ENCODE peak calls at places on chromosome 1, in five cellular contexts. One of them, this sample, is unnamed.
A peak's percentile ranks its signal among the peaks of the same experiment; 100 is the strongest.

GRCh38 chr1:51281807-51282206 is 45.7 kb downstream of the RNF11 start:
- DNase-seq in fibroblast of lung: no peak
- DNase-seq in H1: no peak
- DNase-seq in heart right ventricle: no peak
- DNase-seq in SJCRH30: no peak
- DNase-seq in this sample: no peak

GRCh38 chr1:67031121-67031520 is 22.8 kb downstream of the SLC35D1 start:
- DNase-seq in fibroblast of lung: peak; percentile 63
- DNase-seq in H1: no peak
- DNase-seq in heart right ventricle: no peak
- DNase-seq in SJCRH30: no peak
- DNase-seq in this sample: no peak

GRCh38 chr1:219373616-219373935 is 199.9 kb downstream of the LYPLAL1 start:
- DNase-seq in fibroblast of lung: peak; percentile 24
- DNase-seq in H1: no peak
- DNase-seq in heart right ventricle: no peak
- DNase-seq in SJCRH30: no peak
- DNase-seq in this sample: no peak

GRCh38 chr1:53619811-53620619 is 118.9 kb downstream of the GLIS1 start:
- DNase-seq in fibroblast of lung: peak; percentile 42
- DNase-seq in H1: no peak
- DNase-seq in heart right ventricle: no peak
- DNase-seq in SJCRH30: no peak
- DNase-seq in this sample: no peak

GRCh38 chr1:11858158-11858557 is 587 bp downstream of the NPPB start:
- DNase-seq in fibroblast of lung: no peak
- DNase-seq in H1: no peak
- DNase-seq in heart right ventricle: no peak
- DNase-seq in SJCRH30: no peak
- DNase-seq in this sample: no peak

GRCh38 chr1:75587692-75588091 is 23.2 kb downstream of the SLC44A5 start:
- DNase-seq in fibroblast of lung: no peak
- DNase-seq in H1: no peak
- DNase-seq in heart right ventricle: no peak
- DNase-seq in SJCRH30: no peak
- DNase-seq in this sample: no peak

GRCh38 chr1:216559359-216559758 is 136.1 kb upstream of the USH2A start:
- DNase-seq in fibroblast of lung: no peak
- DNase-seq in H1: no peak
- DNase-seq in heart right ventricle: no peak
- DNase-seq in SJCRH30: no peak
- DNase-seq in this sample: no peak

GRCh38 chr1:23210963-23211362 is 6.3 kb downstream of the HTR1D start:
- DNase-seq in fibroblast of lung: no peak
- DNase-seq in H1: no peak
- DNase-seq in heart right ventricle: no peak
- DNase-seq in SJCRH30: no peak
- DNase-seq in this sample: no peak

GRCh38 chr1:165897326-165898303 is 70.2 kb downstream of the UCK2 start:
- DNase-seq in fibroblast of lung: peak; percentile 34
- DNase-seq in H1: no peak
- DNase-seq in heart right ventricle: no peak
- DNase-seq in SJCRH30: no peak
- DNase-seq in this sample: no peak

GRCh38 chr1:82921759-82922158 is 1077.2 kb downstream of the TTLL7 start:
- DNase-seq in fibroblast of lung: no peak
- DNase-seq in H1: no peak
- DNase-seq in heart right ventricle: no peak
- DNase-seq in SJCRH30: no peak
- DNase-seq in this sample: no peak

GRCh38 chr1:82920418-82921248 is 1078.3 kb downstream of the TTLL7 start:
- DNase-seq in fibroblast of lung: peak; percentile 21
- DNase-seq in H1: no peak
- DNase-seq in heart right ventricle: no peak
- DNase-seq in SJCRH30: no peak
- DNase-seq in this sample: no peak

GRCh38 chr1:82923957-82924356 is 1075.0 kb downstream of the TTLL7 start:
- DNase-seq in fibroblast of lung: no peak
- DNase-seq in H1: no peak
- DNase-seq in heart right ventricle: no peak
- DNase-seq in SJCRH30: no peak
- DNase-seq in this sample: no peak

GRCh38 chr1:82919828-82920227 is 1079.1 kb downstream of the TTLL7 start:
- DNase-seq in fibroblast of lung: no peak
- DNase-seq in H1: no peak
- DNase-seq in heart right ventricle: no peak
- DNase-seq in SJCRH30: no peak
- DNase-seq in this sample: no peak
- H3K9me3 ChIP-seq in fibroblast of lung: no peaks in the 10 kb centered on the region
- H3K9me3 ChIP-seq in H1: no peaks in the 10 kb centered on the region
- H3K9me3 ChIP-seq in heart right ventricle: no peaks in the 10 kb centered on the region
- H3K9me3 ChIP-seq in SJCRH30: no peaks in the 10 kb centered on the region
- H3K9me3 ChIP-seq in this sample: no peaks in the 10 kb centered on the region

GRCh38 chr1:150612014-150612345 is 17.4 kb downstream of the ENSA start:
- DNase-seq in fibroblast of lung: no peak
- DNase-seq in H1: no peak
- DNase-seq in heart right ventricle: no peak
- DNase-seq in SJCRH30: no peak
- DNase-seq in this sample: no peak
- H3K4me3 ChIP-seq in fibroblast of lung: no peak overlapping the region
- H3K4me3 ChIP-seq in H1: no peak overlapping the region
- H3K4me3 ChIP-seq in heart right ventricle: peak overlapping the region; percentile 10
- H3K4me3 ChIP-seq in SJCRH30: no peak overlapping the region
- H3K4me3 ChIP-seq in this sample: no peak overlapping the region

DNA sequence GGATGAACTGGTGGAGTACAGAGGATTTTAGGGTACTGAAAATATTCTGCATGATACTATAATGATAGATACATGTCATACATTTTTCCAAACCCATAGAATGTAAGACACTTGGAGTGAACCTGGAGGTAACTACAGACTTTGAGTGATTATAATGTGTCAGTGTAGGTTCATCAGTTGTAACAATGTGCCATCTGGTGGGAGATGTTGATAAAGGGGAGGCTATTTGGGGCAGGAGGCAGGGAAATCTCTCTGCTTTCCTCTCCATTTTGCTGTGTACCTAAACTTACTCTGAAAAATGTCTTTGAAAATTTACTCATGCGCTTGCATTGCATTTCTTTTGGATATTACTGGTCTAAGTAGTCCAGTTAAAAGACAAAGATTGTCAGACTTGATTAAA is 35.2 kb downstream of the PTBP2 start:
- DNase-seq in fibroblast of lung: no peak
- DNase-seq in H1: no peak
- DNase-seq in heart right ventricle: no peak
- DNase-seq in SJCRH30: no peak
- DNase-seq in this sample: no peak
- H3K9me3 ChIP-seq in fibroblast of lung: no peaks in the 10 kb centered on the region
- H3K9me3 ChIP-seq in H1: peaks cover 28% of the 10 kb centered on the region
- H3K9me3 ChIP-seq in heart right ventricle: no peaks in the 10 kb centered on the region
- H3K9me3 ChIP-seq in SJCRH30: peaks cover 8% of the 10 kb centered on the region
- H3K9me3 ChIP-seq in this sample: no peaks in the 10 kb centered on the region

GRCh38 chr1:205444931-205445652 is 10.8 kb downstream of the BLACAT1 start:
- DNase-seq in fibroblast of lung: peak; percentile 48
- DNase-seq in H1: peak; percentile 77
- DNase-seq in heart right ventricle: peak; percentile 45
- DNase-seq in SJCRH30: peak; percentile 99
- DNase-seq in this sample: no peak
- H3K4me3 ChIP-seq in fibroblast of lung: no peak overlapping the region
- H3K4me3 ChIP-seq in H1: no peak overlapping the region
- H3K4me3 ChIP-seq in heart right ventricle: no peak overlapping the region
- H3K4me3 ChIP-seq in SJCRH30: peak overlapping the region; percentile 22
- H3K4me3 ChIP-seq in this sample: peak overlapping the region; percentile 33

GRCh38 chr1:248194117-248194516 is 2.9 kb upstream of the OR2M3 start:
- DNase-seq in fibroblast of lung: no peak
- DNase-seq in H1: no peak
- DNase-seq in heart right ventricle: no peak
- DNase-seq in SJCRH30: no peak
- DNase-seq in this sample: no peak

DNA sequence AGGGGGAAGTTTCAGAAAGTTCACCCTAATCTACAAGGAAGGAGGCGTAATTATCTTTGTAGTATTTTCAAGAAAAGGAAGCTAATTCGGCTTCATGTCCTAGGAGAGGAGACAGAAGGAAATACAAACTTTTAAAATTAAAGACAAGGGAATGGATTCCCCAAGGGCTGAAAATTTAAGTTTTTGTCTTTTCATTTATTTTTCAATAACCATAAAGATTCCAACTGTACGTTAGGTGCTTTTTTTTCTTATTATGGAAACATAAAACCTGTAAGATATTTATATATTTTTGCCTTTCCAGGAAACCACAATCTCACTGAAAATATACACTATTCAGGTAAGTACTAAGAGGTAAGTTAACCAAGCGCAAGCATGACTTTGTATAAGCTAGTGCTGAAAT is at the start of gene OR2M3:
- DNase-seq in fibroblast of lung: no peak
- DNase-seq in H1: no peak
- DNase-seq in heart right ventricle: no peak
- DNase-seq in SJCRH30: no peak
- DNase-seq in this sample: no peak
- H3K9me3 ChIP-seq in fibroblast of lung: no peaks in the 10 kb centered on the region
- H3K9me3 ChIP-seq in H1: peaks cover 35% of the 10 kb centered on the region
- H3K9me3 ChIP-seq in heart right ventricle: no peaks in the 10 kb centered on the region
- H3K9me3 ChIP-seq in SJCRH30: no peaks in the 10 kb centered on the region
- H3K9me3 ChIP-seq in this sample: peaks cover 35% of the 10 kb centered on the region

DNA sequence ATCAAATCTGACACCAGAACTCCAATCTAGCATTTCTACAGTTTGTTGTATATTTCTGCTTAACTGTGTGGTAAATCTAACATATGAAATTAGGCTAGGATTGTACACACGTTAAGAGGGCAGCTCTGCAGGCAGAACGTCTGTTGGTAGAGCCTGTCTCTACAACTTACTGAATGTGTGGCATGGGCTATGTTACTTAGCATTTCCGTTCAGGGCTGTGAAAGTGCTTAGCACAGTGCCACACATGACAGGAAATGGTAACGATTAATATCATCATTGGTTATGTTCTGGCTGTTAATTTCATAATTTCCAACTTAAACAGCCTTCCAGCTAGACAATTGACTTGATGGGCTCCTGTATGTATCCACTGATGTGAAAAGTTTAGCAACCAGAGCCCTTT is 9.6 kb upstream of the C8B start:
- DNase-seq in fibroblast of lung: no peak
- DNase-seq in H1: no peak
- DNase-seq in heart right ventricle: no peak
- DNase-seq in SJCRH30: no peak
- DNase-seq in this sample: no peak
- H3K4me3 ChIP-seq in fibroblast of lung: no peak overlapping the region
- H3K4me3 ChIP-seq in H1: no peak overlapping the region
- H3K4me3 ChIP-seq in heart right ventricle: no peak overlapping the region
- H3K4me3 ChIP-seq in SJCRH30: no peak overlapping the region
- H3K4me3 ChIP-seq in this sample: no peak overlapping the region

DNA sequence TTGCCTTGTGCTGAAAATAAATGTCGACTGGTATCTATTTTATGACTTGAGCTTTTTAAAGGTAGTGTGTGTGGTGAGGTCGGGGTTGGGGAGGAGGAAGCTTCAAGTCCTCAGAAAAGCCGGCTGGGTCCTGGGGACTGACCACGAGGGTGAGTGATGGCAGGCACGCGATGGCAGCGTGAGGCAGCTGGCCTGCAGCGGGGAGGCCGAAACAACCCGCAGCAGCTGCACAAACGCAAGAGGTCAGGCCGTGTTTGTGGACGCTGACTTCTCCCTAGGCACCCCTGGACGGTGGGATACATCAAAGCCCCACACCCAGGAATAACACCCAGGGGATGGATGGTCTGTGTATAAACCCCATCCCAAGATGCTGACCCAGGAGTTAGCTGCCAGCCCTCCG is 51.4 kb downstream of the ZBTB18 start:
- DNase-seq in fibroblast of lung: no peak
- DNase-seq in H1: no peak
- DNase-seq in heart right ventricle: no peak
- DNase-seq in SJCRH30: peak; percentile 73
- DNase-seq in this sample: no peak
- H3K9me3 ChIP-seq in fibroblast of lung: no peaks in the 10 kb centered on the region
- H3K9me3 ChIP-seq in H1: no peaks in the 10 kb centered on the region
- H3K9me3 ChIP-seq in heart right ventricle: no peaks in the 10 kb centered on the region
- H3K9me3 ChIP-seq in SJCRH30: peaks cover 3% of the 10 kb centered on the region
- H3K9me3 ChIP-seq in this sample: peaks cover 4% of the 10 kb centered on the region

GRCh38 chr1:27603320-27603961 is 503 bp downstream of the AHDC1 start:
- DNase-seq in fibroblast of lung: no peak
- DNase-seq in H1: peak; percentile 65
- DNase-seq in heart right ventricle: peak; percentile 59
- DNase-seq in SJCRH30: peak; percentile 52
- DNase-seq in this sample: peak; percentile 49
- H3K4me3 ChIP-seq in fibroblast of lung: peak overlapping the region; percentile 93
- H3K4me3 ChIP-seq in H1: peak overlapping the region; percentile 57
- H3K4me3 ChIP-seq in heart right ventricle: peak overlapping the region; percentile 83
- H3K4me3 ChIP-seq in SJCRH30: peak overlapping the region; percentile 99
- H3K4me3 ChIP-seq in this sample: peak overlapping the region; percentile 99